ENCODE peak calls at places on chromosomes 7 and 10, in eight cellular contexts. R is stomach; N is iPS-NIHi11; J is activated CD4-positive, alpha-beta T cell treated with anti-CD3 and anti-CD28 coated beads for 36 hours; C is NCI-H1105; L is stimulated activated CD8-positive, alpha-beta memory T cell treated with anti-CD3 and anti-CD28 coated beads, Interleukin-7, amount 100 ng/mL, for 48 hours; U is endothelial cell; B is NCI-H1436. T is an unnamed sample.

GRCh38 chr7:102467581-102468415 is 3.0 kb downstream of the LRWD1 start:
- DNase-seq in R (no peak), B (no peak), N (no peak), L (no peak), U (no peak), J (no peak), C (no peak), T (no peak)

GRCh38 chr10:72229261-72230251 is 13.5 kb upstream of the ASCC1 start:
- DNase-seq in L (no peak), J (no peak), C (no peak), R (no peak), B (no peak), U (no peak), N (no peak), T (peak)

GRCh38 chr10:132387723-132388210 is 9.2 kb upstream of the PWWP2B start:
- DNase-seq in C (no peak), J (peak), N (peak), R (peak), B (peak), L (no peak), U (peak), T (peak)

GRCh38 chr7:22582860-22583640 is 83.1 kb upstream of the STEAP1B start:
- DNase-seq in C (no peak), L (no peak), N (peak), J (no peak), R (peak), B (no peak), U (no peak), T (peak)

GRCh38 chr10:71927669-71928592 is 36.3 kb upstream of the CHST3 start:
- DNase-seq in L (no peak), N (no peak), B (no peak), R (no peak), C (no peak), J (no peak), U (no peak), T (peak)

GRCh38 chr10:132664407-132664806 is 121.5 kb downstream of the NKX6-2 start:
- DNase-seq in U (no peak), J (peak), B (no peak), R (no peak), C (no peak), N (no peak), L (no peak), T (no peak)

GRCh38 chr7:30313348-30313747 is 29.0 kb downstream of the ZNRF2 start:
- DNase-seq in C (no peak), L (no peak), R (no peak), B (no peak), U (no peak), N (no peak), J (no peak), T (no peak)

GRCh38 chr10:92387289-92387940 is 96.4 kb downstream of the MARCHF5 start:
- DNase-seq in C (no peak), J (peak), B (no peak), N (peak), U (peak), R (no peak), L (no peak), T (peak)

GRCh38 chr7:5428470-5429252 is 5.0 kb upstream of the TNRC18 start:
- DNase-seq in L (no peak), J (peak), N (peak), C (peak), R (peak), B (peak), U (peak), T (peak)

GRCh38 chr10:100741386-100742066 is 3.9 kb upstream of the PAX2 start:
- DNase-seq in C (no peak), R (no peak), U (no peak), L (no peak), B (no peak), J (no peak), N (no peak), T (no peak)

GRCh38 chr7:73879977-73880681 is 19.2 kb downstream of the TMEM270 start:
- DNase-seq in R (peak), C (no peak), U (no peak), L (no peak), J (no peak), N (no peak), B (no peak), T (peak)

GRCh38 chr10:98006266-98006665 is 24.2 kb downstream of the CRTAC1 start:
- DNase-seq in L (no peak), N (peak), B (no peak), R (no peak), U (peak), C (no peak), J (no peak), T (no peak)

GRCh38 chr10:80275135-80275498 is 14.3 kb downstream of the MAT1A start:
- DNase-seq in C (no peak), N (no peak), B (no peak), U (no peak), L (no peak), R (peak), J (no peak), T (no peak)

GRCh38 chr10:43968961-43969360 is 320.3 kb upstream of the ZNF32 start:
- DNase-seq in C (no peak), L (no peak), J (no peak), B (no peak), N (no peak), U (no peak), R (no peak), T (no peak)

GRCh38 chr10:103685880-103686669 is 169.3 kb downstream of the SH3PXD2A start:
- DNase-seq in N (peak), R (peak), B (peak), L (no peak), U (peak), C (peak), J (peak), T (peak)

GRCh38 chr7:72152171-72153131 is 259.7 kb downstream of the CALN1 start:
- DNase-seq in J (no peak), U (no peak), C (no peak), B (no peak), L (no peak), N (no peak), R (peak), T (no peak)

GRCh38 chr10:91190388-91190870 is 30.0 kb upstream of the PCGF5 start:
- DNase-seq in J (no peak), B (no peak), L (no peak), R (no peak), N (no peak), C (no peak), U (no peak), T (peak)